ENCODE peak calls at places on chromosomes 1 and 21, in five cellular contexts. Q is osteoblast, U is heart right ventricle, F is SK-N-SH, R is mammary epithelial cell. S is an unnamed sample.

GRCh38 chr1:115641762-115642167 is at the start of gene VANGL1:
- DNase-seq in Q (peak; percentile 98), F (peak; percentile 91), U (peak; percentile 65), R (peak; percentile 64), S (peak; percentile 62)

GRCh38 chr21:44499631-44500030 is 40.4 kb downstream of the KRTAP10-1 start:
- DNase-seq in U (no peak), Q (peak; percentile 15), R (no peak), F (no peak), S (no peak)

GRCh38 chr1:173451981-173452380 is 25.2 kb upstream of the PRDX6 start:
- DNase-seq in F (no peak), Q (no peak), U (peak; percentile 40), R (peak; percentile 37), S (no peak)

GRCh38 chr1:19892129-19892528 is 9.9 kb downstream of the OTUD3 start:
- DNase-seq in Q (no peak), R (peak; percentile 33), F (no peak), U (no peak), S (no peak)

GRCh38 chr1:248892590-248892989 is 13.4 kb upstream of the PGBD2 start:
- DNase-seq in R (no peak), U (no peak), F (no peak), Q (no peak), S (no peak)

GRCh38 chr1:116537439-116537838 is 33.4 kb downstream of the CD58 start:
- DNase-seq in U (no peak), R (peak; percentile 98), Q (no peak), F (no peak), S (no peak)

GRCh38 chr1:15985611-15986272 is 9.8 kb upstream of the ZBTB17 start:
- DNase-seq in F (no peak), R (peak; percentile 73), Q (peak; percentile 53), U (no peak), S (no peak)

GRCh38 chr1:116873680-116874271 is 35.9 kb upstream of the PTGFRN start:
- DNase-seq in F (no peak), Q (no peak), R (peak; percentile 70), U (no peak), S (no peak)

GRCh38 chr1:203584040-203584439 is 42.6 kb upstream of the ATP2B4 start:
- DNase-seq in R (no peak), U (no peak), F (no peak), Q (peak; percentile 82), S (no peak)

GRCh38 chr1:179788259-179788658 is 45.2 kb downstream of the FAM163A start:
- DNase-seq in Q (no peak), R (no peak), U (no peak), F (peak; percentile 31), S (no peak)

GRCh38 chr1:78101514-78101913 is 55.7 kb downstream of the GIPC2 start:
- DNase-seq in F (no peak), R (peak; percentile 66), U (peak; percentile 80), Q (peak; percentile 80), S (no peak)

GRCh38 chr1:187313115-187313514 is 484.4 kb downstream of the PLA2G4A start:
- DNase-seq in U (no peak), Q (no peak), F (no peak), R (no peak), S (no peak)

GRCh38 chr1:198948895-198949659 is 310.2 kb downstream of the PTPRC start:
- DNase-seq in R (no peak), U (no peak), Q (no peak), F (no peak), S (no peak)

GRCh38 chr1:171581766-171582165 is 40.3 kb upstream of the MYOCOS start:
- DNase-seq in F (no peak), R (no peak), U (no peak), Q (no peak), S (no peak)

GRCh38 chr1:172581273-172581672 is 48.3 kb downstream of the SUCO start:
- DNase-seq in Q (no peak), F (no peak), U (no peak), R (no peak), S (no peak)

DNA sequence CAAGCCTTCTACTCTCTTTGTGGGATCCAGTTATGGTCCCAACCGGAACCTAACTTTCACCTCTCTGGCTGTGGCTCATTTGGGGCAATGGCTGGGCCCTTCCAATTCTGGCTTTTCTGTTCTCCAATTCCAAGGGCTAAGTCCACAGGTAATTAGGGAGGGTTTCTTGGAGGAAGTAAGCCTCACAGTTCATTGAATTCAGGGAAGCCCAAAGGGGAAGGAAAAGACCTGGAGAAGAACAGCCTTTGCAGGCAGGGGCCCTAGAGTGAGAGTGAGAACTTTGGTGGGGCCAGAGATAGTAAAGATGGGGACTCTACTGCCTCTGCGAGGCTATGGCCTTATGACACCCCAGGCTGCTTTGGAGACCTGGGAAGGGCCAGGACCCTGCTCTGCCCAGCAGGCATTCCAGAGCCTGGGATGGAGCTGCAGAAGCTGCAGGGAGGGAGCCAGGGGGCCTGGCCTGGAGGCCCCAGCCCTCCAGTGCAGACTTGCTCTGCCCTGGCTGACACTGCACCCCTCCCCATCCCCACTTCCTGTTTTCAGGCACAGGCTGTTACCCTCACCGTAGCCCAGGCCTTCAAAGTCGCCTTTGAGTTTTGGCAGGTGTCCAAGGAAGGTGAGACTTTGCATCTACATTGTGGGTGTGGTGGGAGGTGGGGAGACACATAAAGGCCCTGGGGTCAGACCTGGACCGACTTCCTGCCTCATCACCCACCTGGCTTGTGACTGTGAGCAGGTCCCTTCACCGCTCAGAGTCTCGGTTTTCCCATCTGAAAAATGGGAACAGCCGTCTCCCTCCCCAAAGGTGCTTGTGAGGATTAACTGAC is 18.9 kb downstream of the LDLRAP1 start:
- DNase-seq in F (no peak), U (no peak), R (no peak), Q (no peak), S (no peak)
- H3K4me3 ChIP-seq in F (no peak overlapping the region), U (no peak overlapping the region), R (no peak overlapping the region), Q (no peak overlapping the region), S (no peak overlapping the region)

GRCh38 chr21:24418671-24419070 is 1188.6 kb downstream of the MRPL39 start:
- DNase-seq in R (no peak), Q (no peak), F (no peak), U (no peak), S (peak; percentile 6)
- TF ChIP-seq CTCF in R (no peak), Q (no peak), F (no peak), U (no peak), S (peak; percentile 39)

GRCh38 chr1:109239580-109240068 is 9.7 kb upstream of the CELSR2 start:
- DNase-seq in R (peak; percentile 61), U (no peak), Q (peak; percentile 87), F (peak; percentile 55), S (peak; percentile 74)
- H3K4me1 ChIP-seq in R (peaks cover 33% of the 10 kb centered on the region), U (peaks cover 22% of the 10 kb centered on the region), Q (peaks cover 20% of the 10 kb centered on the region), F (peaks cover 14% of the 10 kb centered on the region), S (peaks cover 7% of the 10 kb centered on the region)

DNA sequence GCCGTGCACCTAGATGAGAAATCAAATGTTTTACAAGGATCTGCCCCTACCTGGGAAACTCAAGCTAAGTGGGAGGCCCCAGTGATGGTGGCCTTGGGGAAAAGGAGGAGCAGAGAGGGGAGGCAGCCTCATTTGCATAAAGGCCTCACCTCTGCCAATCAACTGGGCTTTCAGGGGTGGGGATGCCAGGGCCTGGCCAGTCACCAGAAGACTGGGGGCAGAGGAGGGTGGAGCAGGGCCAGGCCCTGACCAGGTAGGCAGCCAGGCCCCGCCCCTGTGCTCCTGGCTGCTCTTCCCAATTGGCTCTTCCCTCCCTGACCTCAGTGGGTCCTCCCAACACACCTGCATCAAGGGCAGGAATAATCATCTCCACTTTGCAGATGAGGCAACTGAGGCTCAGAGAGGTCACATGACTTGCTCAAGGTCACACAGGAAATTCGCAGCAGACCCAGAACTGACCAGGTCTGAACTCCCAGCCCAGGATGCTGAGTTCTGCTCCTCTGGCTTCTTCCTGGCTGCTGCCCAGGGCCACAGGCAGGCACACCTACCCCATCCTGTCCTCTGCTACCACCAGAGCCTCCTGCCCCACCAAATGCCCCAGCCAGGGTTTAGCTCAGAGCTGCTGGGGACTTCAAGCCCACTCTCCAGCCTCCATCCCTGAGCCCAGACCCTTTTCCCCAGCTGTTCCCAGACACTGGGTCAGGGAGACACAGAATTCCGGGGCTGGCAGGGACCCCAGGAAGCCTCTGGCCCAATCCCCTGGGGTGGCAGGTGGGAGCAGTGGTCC is 677.9 kb downstream of the MATN1 start:
- DNase-seq in Q (no peak), F (no peak), R (no peak), U (no peak), S (no peak)
- H3K4me3 ChIP-seq in Q (no peak overlapping the region), F (no peak overlapping the region), R (no peak overlapping the region), U (no peak overlapping the region), S (no peak overlapping the region)

S was measured in BE2C.